ENCODE peak calls at places on chromosome 16, in five cellular contexts. U is A673; M is CD4-positive, alpha-beta T cell; D is ascending aorta; L is cardiac muscle cell. R is an unnamed sample.

GRCh38 chr16:3819741-3820724 is 60.5 kb downstream of the CREBBP start:
- DNase-seq in M (no peak), U (peak; percentile 80), L (peak; percentile 96), D (no peak), R (peak; percentile 70)

GRCh38 chr16:56773531-56773930 is 43.6 kb downstream of the NUP93 start:
- DNase-seq in D (no peak), L (no peak), M (no peak), U (no peak), R (no peak)

GRCh38 chr16:52404546-52404945 is 142.4 kb downstream of the TOX3 start:
- DNase-seq in M (no peak), U (no peak), L (peak; percentile 42), D (no peak), R (peak; percentile 17)

GRCh38 chr16:58127033-58127556 is 2.1 kb downstream of the CFAP20 start:
- DNase-seq in L (peak; percentile 61), D (no peak), M (no peak), U (peak; percentile 52), R (no peak)

GRCh38 chr16:89811321-89811720 is 5.1 kb downstream of the FANCA start:
- DNase-seq in L (no peak), D (no peak), U (no peak), M (no peak), R (no peak)

GRCh38 chr16:46688101-46688656 is 799 bp downstream of the VPS35 start:
- DNase-seq in U (no peak), L (peak; percentile 30), M (no peak), D (peak; percentile 37), R (peak; percentile 70)

GRCh38 chr16:21952040-21952792 is 945 bp upstream of the UQCRC2 start:
- DNase-seq in D (no peak), U (peak; percentile 87), M (peak; percentile 68), L (peak; percentile 72), R (no peak)

GRCh38 chr16:54324716-54325115 is 38.1 kb upstream of the IRX3 start:
- DNase-seq in M (no peak), D (no peak), U (no peak), L (no peak), R (no peak)

GRCh38 chr16:46859719-46860152 is 24.4 kb upstream of the GPT2 start:
- DNase-seq in D (no peak), U (no peak), L (peak; percentile 81), M (no peak), R (peak; percentile 92)

GRCh38 chr16:49556252-49557069 is 182.9 kb downstream of the C16orf78 start:
- DNase-seq in M (no peak), U (peak; percentile 66), L (peak; percentile 65), D (no peak), R (no peak)

GRCh38 chr16:86682219-86682904 is 104.0 kb downstream of the FOXL1 start:
- DNase-seq in L (no peak), M (no peak), D (no peak), U (no peak), R (no peak)

GRCh38 chr16:4347010-4347409 is 4.1 kb downstream of the PAM16 start:
- DNase-seq in D (no peak), M (no peak), U (no peak), L (peak; percentile 80), R (no peak)

GRCh38 chr16:4496305-4496704 is 20.1 kb downstream of the HMOX2 start:
- DNase-seq in U (no peak), M (no peak), L (no peak), D (no peak), R (peak; percentile 63)

GRCh38 chr16:4346205-4346781 is 4.8 kb downstream of the PAM16 start:
- DNase-seq in M (no peak), L (no peak), D (no peak), U (no peak), R (no peak)

GRCh38 chr16:68473358-68474064 is 25.2 kb upstream of the SMPD3 start:
- DNase-seq in U (no peak), D (no peak), L (no peak), M (no peak), R (no peak)

GRCh38 chr16:25177831-25178688 is 38.7 kb upstream of the AQP8 start:
- DNase-seq in L (no peak), U (no peak), D (no peak), M (no peak), R (no peak)

GRCh38 chr16:57949595-57950238 is 21.2 kb downstream of the CNGB1 start:
- DNase-seq in M (no peak), U (no peak), L (no peak), D (no peak), R (no peak)

GRCh38 chr16:56681939-56682702 is at the start of gene MT1X:
- DNase-seq in D (peak; percentile 81), U (peak; percentile 93), M (peak; percentile 91), L (peak; percentile 95), R (peak; percentile 84)

GRCh38 chr16:56353054-56353921 is 72.1 kb downstream of the AMFR start:
- DNase-seq in D (no peak), L (no peak), U (no peak), M (peak; percentile 23), R (no peak)

GRCh38 chr16:69839798-69840409 is 77.8 kb downstream of the WWP2 start:
- DNase-seq in L (no peak), M (no peak), D (no peak), U (no peak), R (no peak)

GRCh38 chr16:58506241-58507194 is 6.6 kb downstream of the NDRG4 start:
- DNase-seq in M (peak; percentile 27), U (no peak), D (no peak), L (no peak), R (no peak)

GRCh38 chr16:63618896-63619295 is 1503.0 kb downstream of the CDH11 start:
- DNase-seq in L (no peak), U (no peak), D (no peak), M (no peak), R (no peak)

GRCh38 chr16:51922476-51922875 is 624.5 kb downstream of the TOX3 start:
- DNase-seq in D (no peak), U (no peak), L (no peak), M (no peak), R (peak; percentile 99)

GRCh38 chr16:118857-119256 is 19.6 kb downstream of the NPRL3 start:
- DNase-seq in D (no peak), U (no peak), M (no peak), L (no peak), R (no peak)

GRCh38 chr16:122342-122741 is 16.1 kb downstream of the NPRL3 start:
- DNase-seq in D (no peak), U (no peak), L (no peak), M (no peak), R (no peak)

GRCh38 chr16:119835-120234 is 18.6 kb downstream of the NPRL3 start:
- DNase-seq in D (no peak), U (no peak), L (no peak), M (no peak), R (no peak)

GRCh38 chr16:116015-116414 is 22.5 kb downstream of the NPRL3 start:
- DNase-seq in L (no peak), U (no peak), M (no peak), D (no peak), R (no peak)

GRCh38 chr16:117381-118365 is 20.8 kb downstream of the NPRL3 start:
- DNase-seq in D (no peak), M (peak; percentile 70), U (peak; percentile 83), L (peak; percentile 58), R (no peak)
- TF ChIP-seq CTCF in D (peak; percentile 38), M (peak; percentile 81), U (peak; percentile 85), L (peak; percentile 73), R (peak; percentile 74)

GRCh38 chr16:79592150-79592549 is 8.4 kb downstream of the MAF start:
- DNase-seq in L (no peak), D (no peak), U (no peak), M (no peak), R (no peak)
- H3K27ac ChIP-seq in L (no peak overlapping the region), D (no peak overlapping the region), U (no peak overlapping the region), M (no peak overlapping the region), R (no peak overlapping the region)

DNA sequence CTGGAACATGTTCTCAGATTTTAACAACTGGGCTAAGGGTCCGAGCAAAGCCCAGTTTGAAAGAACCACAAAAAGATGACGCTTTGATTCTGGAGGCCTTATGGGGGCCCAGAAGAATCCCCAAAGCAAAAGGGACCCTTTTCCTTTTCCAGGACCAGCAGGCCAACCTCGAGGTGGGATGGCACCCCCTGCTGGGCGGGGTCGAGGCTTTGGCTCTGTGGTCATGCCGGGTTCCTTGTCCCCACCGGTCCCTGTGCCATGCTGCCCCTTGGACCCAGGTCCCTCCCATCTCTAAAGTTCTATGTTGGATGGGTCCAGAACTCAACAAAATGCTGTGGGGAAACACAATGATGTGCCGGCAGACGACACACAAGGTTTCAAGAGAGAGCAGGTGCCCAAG is 30.9 kb downstream of the TMEM204 start:
- DNase-seq in M (no peak), U (no peak), D (no peak), L (no peak), R (no peak)
- TF ChIP-seq CTCF in M (no peak), U (peak; percentile 16), D (no peak), L (peak; percentile 30), R (peak; percentile 51)

GRCh38 chr16:85381738-85382592 is 231.2 kb upstream of the GSE1 start:
- DNase-seq in U (no peak), L (peak; percentile 61), M (no peak), D (no peak), R (no peak)
- H3K27ac ChIP-seq in U (no peak overlapping the region), L (peak overlapping the region; percentile 86), M (no peak overlapping the region), D (no peak overlapping the region), R (no peak overlapping the region)

DNA sequence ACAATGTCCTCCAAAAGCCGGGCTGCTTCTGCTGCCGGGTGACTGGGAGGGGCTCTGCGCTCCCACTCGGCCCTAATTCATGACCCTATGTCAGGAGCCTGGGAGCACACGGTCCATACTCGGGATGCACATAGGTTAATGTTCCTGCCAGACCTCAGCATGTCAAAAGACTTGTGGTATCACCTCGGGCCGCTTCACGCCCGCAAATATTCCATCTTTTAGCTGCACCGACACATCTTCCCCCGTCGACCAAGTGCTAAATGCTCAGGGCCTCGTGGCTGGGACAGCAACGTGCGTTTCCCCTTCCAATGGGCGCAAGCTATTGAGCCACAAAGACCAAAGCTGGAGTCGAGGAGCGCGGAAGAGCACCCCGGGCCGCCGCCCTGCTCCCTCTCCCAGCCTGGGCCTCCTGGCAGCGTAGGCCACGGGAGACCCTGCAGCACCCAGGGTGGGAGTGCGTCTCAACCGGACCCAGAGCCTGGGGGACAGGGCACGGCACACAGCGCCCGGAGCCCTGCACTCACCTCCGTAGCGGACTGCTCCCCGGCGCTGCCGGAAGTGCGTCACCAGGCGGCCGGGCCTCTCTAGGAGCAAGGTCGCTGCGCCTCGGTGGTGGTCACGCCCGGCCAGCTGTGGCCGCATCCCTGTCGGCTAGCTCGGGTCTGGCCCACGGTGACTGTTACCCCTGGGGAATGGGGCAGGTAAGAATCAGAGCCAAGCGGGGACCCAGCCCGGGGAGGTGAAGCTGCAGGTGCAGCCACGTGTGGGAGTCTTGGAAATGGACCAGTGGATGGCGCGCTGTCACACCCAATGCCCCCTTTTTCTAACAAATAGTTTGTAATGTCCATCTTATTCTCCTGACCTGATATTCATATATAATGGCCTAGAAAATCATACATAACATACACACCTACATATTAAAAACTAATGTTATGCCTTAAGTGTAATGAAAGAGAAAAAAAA is at the start of gene ZNF23:
- DNase-seq in M (peak; percentile 82), D (peak; percentile 18), U (peak; percentile 74), L (peak; percentile 82), R (peak; percentile 72)
- TF ChIP-seq CTCF in M (peak; percentile 54), D (no peak), U (peak; percentile 49), L (no peak), R (peak; percentile 50)